ENCODE peak calls at places on chromosomes 2 and 18, in six cellular contexts. T, V, S, Y, X and H are unnamed samples.

GRCh38 chr2:119231975-119232665 is 8.5 kb downstream of the STEAP3 start:
- DNase-seq in T (peak), V (no peak), S (no peak), Y (no peak), X (no peak), H (no peak)

GRCh38 chr2:127455566-127456493 is 37.6 kb downstream of the PROC start:
- DNase-seq in T (no peak), V (no peak), S (peak), Y (no peak), X (no peak), H (no peak)

GRCh38 chr2:48114256-48114655 is 208.0 kb upstream of the FBXO11 start:
- DNase-seq in T (peak), V (no peak), S (no peak), Y (no peak), X (no peak), H (no peak)

GRCh38 chr2:222033541-222033940 is 265.3 kb downstream of the PAX3 start:
- DNase-seq in T (peak), V (no peak), S (no peak), Y (no peak), X (no peak), H (no peak)

GRCh38 chr2:46001741-46002506 is 295.3 kb upstream of the EPAS1 start:
- DNase-seq in T (no peak), V (no peak), S (no peak), Y (no peak), X (no peak), H (peak)

GRCh38 chr2:173612354-173612753 is 257.7 kb downstream of the CDCA7 start:
- DNase-seq in T (no peak), V (no peak), S (no peak), Y (no peak), X (no peak), H (no peak)

GRCh38 chr2:230714122-230714453 is 1.4 kb downstream of the CAB39 start:
- DNase-seq in T (peak), V (no peak), S (peak), Y (peak), X (no peak), H (no peak)

GRCh38 chr2:12507295-12507694 is 209.4 kb upstream of the TRIB2 start:
- DNase-seq in T (peak), V (no peak), S (peak), Y (no peak), X (no peak), H (no peak)

GRCh38 chr2:99458529-99458928 is 31.3 kb downstream of the REV1 start:
- DNase-seq in T (no peak), V (no peak), S (no peak), Y (no peak), X (no peak), H (no peak)

GRCh38 chr2:119255760-119256573 is 32.3 kb downstream of the STEAP3 start:
- DNase-seq in T (peak), V (no peak), S (peak), Y (no peak), X (peak), H (no peak)

GRCh38 chr2:154402138-154402714 is 296.3 kb upstream of the KCNJ3 start:
- DNase-seq in T (peak), V (no peak), S (no peak), Y (peak), X (no peak), H (no peak)

GRCh38 chr2:85741811-85742507 is 11.8 kb upstream of the ATOH8 start:
- DNase-seq in T (peak), V (peak), S (peak), Y (no peak), X (no peak), H (no peak)

GRCh38 chr2:117065912-117066311 is 748.6 kb upstream of the DDX18 start:
- DNase-seq in T (no peak), V (no peak), S (no peak), Y (no peak), X (no peak), H (no peak)

GRCh38 chr18:76354348-76354747 is 140.7 kb downstream of the ZNF516 start:
- DNase-seq in T (peak), V (no peak), S (no peak), Y (no peak), X (no peak), H (peak)

GRCh38 chr2:36485521-36485920 is 112.4 kb downstream of the FEZ2 start:
- DNase-seq in T (peak), V (no peak), S (no peak), Y (no peak), X (no peak), H (no peak)

GRCh38 chr2:235618039-235618438 is 124.2 kb downstream of the AGAP1 start:
- DNase-seq in T (peak), V (no peak), S (no peak), Y (no peak), X (no peak), H (no peak)

GRCh38 chr2:97718051-97718882 is 4.9 kb downstream of the ZAP70 start:
- DNase-seq in T (no peak), V (peak), S (no peak), Y (no peak), X (no peak), H (no peak)

GRCh38 chr2:171673928-171674327 is 13.3 kb upstream of the DYNC1I2 start:
- DNase-seq in T (no peak), V (no peak), S (no peak), Y (no peak), X (no peak), H (no peak)

GRCh38 chr2:43685350-43685749 is 9.1 kb upstream of the C1GALT1C1L start:
- DNase-seq in T (no peak), V (no peak), S (no peak), Y (no peak), X (no peak), H (no peak)

GRCh38 chr18:55079481-55080350 is 120.5 kb upstream of the CCDC68 start:
- DNase-seq in T (no peak), V (no peak), S (no peak), Y (peak), X (peak), H (peak)

GRCh38 chr2:133773862-133774674 is 205.8 kb upstream of the NCKAP5 start:
- DNase-seq in T (no peak), V (no peak), S (no peak), Y (no peak), X (no peak), H (no peak)

GRCh38 chr2:229287836-229288235 is 16.7 kb upstream of the PID1 start:
- DNase-seq in T (no peak), V (no peak), S (no peak), Y (no peak), X (no peak), H (no peak)

GRCh38 chr2:170155022-170155722 is 22.8 kb upstream of the MYO3B start:
- DNase-seq in T (peak), V (no peak), S (no peak), Y (peak), X (peak), H (no peak)

GRCh38 chr2:187429989-187430388 is 18.1 kb downstream of the CALCRL start:
- DNase-seq in T (peak), V (no peak), S (no peak), Y (no peak), X (no peak), H (no peak)

GRCh38 chr2:39679805-39680204 is 14.1 kb downstream of the TMEM178A start:
- DNase-seq in T (no peak), V (no peak), S (no peak), Y (peak), X (no peak), H (no peak)

GRCh38 chr2:39683022-39683699 is 17.4 kb downstream of the TMEM178A start:
- DNase-seq in T (no peak), V (no peak), S (no peak), Y (no peak), X (no peak), H (no peak)

GRCh38 chr2:39684495-39684894 is 18.8 kb downstream of the TMEM178A start:
- DNase-seq in T (no peak), V (no peak), S (no peak), Y (no peak), X (no peak), H (no peak)

GRCh38 chr2:39685135-39685534 is 19.4 kb downstream of the TMEM178A start:
- DNase-seq in T (no peak), V (no peak), S (no peak), Y (no peak), X (no peak), H (no peak)

DNA sequence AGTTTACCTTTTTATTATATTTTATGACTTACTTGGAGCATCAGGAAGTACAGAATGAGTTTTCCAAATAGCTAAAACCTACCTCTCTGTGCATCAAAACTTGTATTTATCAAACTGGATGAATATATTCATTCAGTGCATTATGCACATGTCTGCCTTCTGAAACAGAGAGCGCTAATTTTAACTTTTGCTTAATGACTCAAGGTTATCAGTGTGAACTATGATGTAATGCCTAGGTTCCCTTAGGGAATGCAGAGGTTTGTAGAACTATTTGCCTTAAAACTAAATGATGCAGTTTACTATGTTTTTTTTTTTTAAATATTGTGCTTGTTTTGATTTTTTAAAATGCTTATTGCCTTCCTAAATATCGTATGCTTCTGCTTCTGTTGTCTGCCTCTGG is 16.4 kb downstream of the TMEM178A start:
- DNase-seq in T (no peak), V (no peak), S (no peak), Y (no peak), X (no peak), H (no peak)
- H3K27ac ChIP-seq in T (no peak), V (no peak), S (no peak), Y (peak), X (no peak), H (no peak)

DNA sequence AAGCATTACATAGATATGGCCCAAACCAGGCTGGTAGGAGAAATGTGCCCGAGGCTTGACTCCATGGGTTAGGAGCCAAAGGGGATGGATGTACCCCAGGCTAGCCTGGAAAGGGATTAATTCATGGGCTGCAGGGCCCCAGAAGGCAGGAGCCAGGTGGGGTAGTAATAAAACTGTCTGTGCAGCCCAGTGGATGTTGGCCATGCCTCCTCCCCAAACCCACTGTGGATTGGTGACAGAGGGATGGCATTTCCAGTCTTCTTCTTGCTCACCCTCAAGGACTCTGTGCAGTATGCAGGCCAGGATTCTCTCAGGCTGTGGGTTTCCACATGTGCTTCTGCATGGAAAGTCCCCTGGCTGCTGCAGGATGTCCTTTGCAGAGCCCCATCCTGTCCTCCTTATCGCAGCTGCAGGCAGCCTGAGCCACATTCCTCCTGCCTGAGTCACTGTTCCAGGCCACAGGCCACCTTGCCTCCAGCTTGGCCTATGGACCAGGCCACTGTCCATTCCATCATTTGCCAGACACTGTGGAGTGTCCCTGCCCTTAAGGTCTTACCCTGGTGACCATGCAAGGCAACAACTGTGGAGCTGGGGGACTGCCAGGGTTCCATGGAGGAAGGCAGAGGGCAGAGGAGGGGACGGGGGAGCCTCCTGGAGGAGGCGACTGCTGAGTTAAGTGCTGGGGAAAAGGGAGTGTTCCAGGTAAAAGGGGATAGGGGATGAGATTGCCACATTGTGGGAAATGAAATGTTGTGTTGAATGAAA is 38.9 kb downstream of the INO80C start:
- DNase-seq in T (peak), V (no peak), S (peak), Y (peak), X (peak), H (no peak)
- H3K27ac ChIP-seq in T (peak), V (no peak), S (no peak), Y (no peak), X (no peak), H (peak)

DNA sequence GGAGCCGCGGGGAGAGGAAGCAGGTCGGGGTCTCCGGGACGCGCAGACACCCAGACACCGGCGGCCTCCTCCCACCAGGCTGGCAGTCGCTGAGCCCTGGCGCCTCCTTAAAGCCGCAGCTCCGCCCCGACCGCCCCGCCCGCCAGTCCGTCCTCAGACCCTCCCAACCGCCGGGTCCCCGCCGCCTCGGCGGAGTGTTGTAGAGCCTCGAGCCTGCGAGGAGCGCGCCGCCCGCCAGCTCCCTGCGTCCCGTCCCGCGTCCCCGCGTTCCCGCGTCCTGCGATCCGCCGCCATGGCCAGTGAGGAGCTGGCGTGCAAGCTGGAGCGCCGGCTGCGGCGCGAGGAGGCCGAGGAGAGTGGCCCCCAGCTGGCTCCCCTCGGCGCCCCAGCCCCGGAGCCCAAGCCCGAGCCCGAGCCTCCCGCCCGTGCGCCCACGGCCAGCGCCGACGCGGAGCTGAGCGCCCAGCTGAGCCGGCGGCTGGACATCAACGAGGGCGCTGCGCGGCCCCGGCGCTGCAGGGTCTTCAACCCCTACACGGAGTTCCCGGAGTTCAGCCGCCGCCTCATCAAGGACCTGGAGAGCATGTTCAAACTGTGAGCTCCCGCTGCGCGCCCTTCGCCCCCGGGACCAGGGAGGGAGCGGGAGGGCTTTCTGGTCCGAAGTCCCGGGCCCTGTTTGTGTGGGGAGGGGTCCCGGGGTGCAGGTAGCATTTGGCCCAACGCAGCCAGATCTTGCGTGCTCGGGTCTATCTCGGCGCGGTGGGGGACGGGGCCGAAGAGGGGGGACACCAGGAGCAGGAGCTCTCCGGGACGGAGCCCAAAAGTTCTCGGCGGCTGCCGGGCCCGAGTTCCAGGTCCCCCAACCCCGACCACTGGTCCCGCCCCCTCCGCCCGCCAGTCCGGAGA is at the start of gene EFHD1:
- DNase-seq in T (no peak), V (peak), S (peak), Y (peak), X (peak), H (no peak)
- H3K27ac ChIP-seq in T (no peak), V (peak), S (peak), Y (no peak), X (no peak), H (peak)

GRCh38 chr2:227125506-227125905 is 38.5 kb downstream of the COL4A4 start:
- DNase-seq in T (peak), V (no peak), S (no peak), Y (peak), X (peak), H (no peak)
- H3K27ac ChIP-seq in T (no peak), V (no peak), S (no peak), Y (no peak), X (no peak), H (no peak)

DNA sequence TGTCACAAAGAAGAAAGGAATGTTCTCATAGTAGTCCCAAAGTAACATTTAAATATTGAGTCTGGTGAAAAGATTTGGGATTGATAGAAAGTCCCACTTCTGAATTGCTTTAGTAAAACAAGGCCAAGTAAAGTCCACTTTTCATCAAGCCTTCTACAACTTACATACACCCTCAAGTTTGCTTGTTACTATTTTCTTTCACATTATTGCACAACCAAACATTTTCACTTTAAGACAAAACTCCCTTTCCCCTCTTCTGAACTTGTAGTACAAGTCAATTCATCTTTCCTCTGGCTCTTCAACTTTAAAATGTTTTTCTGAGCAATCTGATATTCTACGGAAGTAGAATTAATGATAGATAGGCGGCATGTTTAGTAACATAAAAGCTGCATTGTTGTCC is 11.0 kb downstream of the MAIP1 start:
- DNase-seq in T (no peak), V (no peak), S (no peak), Y (no peak), X (no peak), H (no peak)
- H3K27ac ChIP-seq in T (no peak), V (no peak), S (no peak), Y (no peak), X (no peak), H (no peak)

GRCh38 chr2:30334738-30335426 is 103.5 kb downstream of the LBH start:
- DNase-seq in T (no peak), V (no peak), S (no peak), Y (peak), X (peak), H (no peak)
- H3K27ac ChIP-seq in T (no peak), V (no peak), S (no peak), Y (peak), X (no peak), H (no peak)

GRCh38 chr2:200378652-200379290 is 72.3 kb downstream of the SPATS2L start:
- DNase-seq in T (no peak), V (no peak), S (no peak), Y (no peak), X (no peak), H (no peak)

GRCh38 chr2:200376422-200377142 is 70.1 kb downstream of the SPATS2L start:
- DNase-seq in T (peak), V (no peak), S (no peak), Y (no peak), X (no peak), H (no peak)

GRCh38 chr2:200377143-200377773 is 70.8 kb downstream of the SPATS2L start:
- DNase-seq in T (no peak), V (no peak), S (no peak), Y (no peak), X (no peak), H (no peak)

GRCh38 chr2:200379481-200380120 is 73.1 kb downstream of the SPATS2L start:
- DNase-seq in T (no peak), V (no peak), S (no peak), Y (no peak), X (no peak), H (no peak)

GRCh38 chr2:200377774-200378336 is 71.4 kb downstream of the SPATS2L start:
- DNase-seq in T (peak), V (no peak), S (no peak), Y (no peak), X (no peak), H (no peak)
- H3K27ac ChIP-seq in T (peak), V (peak), S (no peak), Y (peak), X (no peak), H (peak)

GRCh38 chr18:35983818-35984217 is 11.3 kb downstream of the RMP24 start:
- DNase-seq in T (no peak), V (no peak), S (no peak), Y (no peak), X (no peak), H (no peak)
- H3K27ac ChIP-seq in T (no peak), V (no peak), S (no peak), Y (no peak), X (no peak), H (no peak)